ENCODE peak calls at places on chromosomes 6 and 20, in five cellular contexts. G is H1, A is H9, S is IMR-90, Z is mesenchymal stem cell. K is an unnamed sample.

GRCh38 chr6:169763308-169763707 is 11.9 kb downstream of the ERMARD start:
- DNase-seq in G (no peak), A (no peak), S (no peak), Z (no peak), K (no peak)

GRCh38 chr6:134599079-134599478 is 281.2 kb upstream of the SGK1 start:
- DNase-seq in G (no peak), A (no peak), S (no peak), Z (no peak), K (no peak)

GRCh38 chr6:18211338-18211737 is 53.0 kb downstream of the DEK start:
- DNase-seq in G (no peak), A (no peak), S (no peak), Z (no peak), K (no peak)

GRCh38 chr6:131042664-131043063 is 20.4 kb downstream of the EPB41L2 start:
- DNase-seq in G (no peak), A (no peak), S (no peak), Z (no peak), K (no peak)

GRCh38 chr6:100892693-100893092 is 11.6 kb upstream of the ASCC3 start:
- DNase-seq in G (no peak), A (peak), S (no peak), Z (no peak), K (peak)

GRCh38 chr6:28794175-28795002 is 129.4 kb downstream of the TRIM27 start:
- DNase-seq in G (no peak), A (peak), S (peak), Z (peak), K (peak)

GRCh38 chr20:48642105-48642880 is 185.5 kb downstream of the PREX1 start:
- DNase-seq in G (no peak), A (no peak), S (no peak), Z (no peak), K (no peak)

GRCh38 chr20:11917663-11918062 is at the start of gene BTBD3:
- DNase-seq in G (no peak), A (no peak), S (peak), Z (no peak), K (no peak)

GRCh38 chr6:158892266-158892665 is 73.1 kb upstream of the EZR start:
- DNase-seq in G (no peak), A (no peak), S (no peak), Z (no peak), K (no peak)

GRCh38 chr20:46199198-46199597 is 81.1 kb downstream of the CD40 start:
- DNase-seq in G (peak), A (peak), S (no peak), Z (no peak), K (peak)

GRCh38 chr6:70280462-70280861 is 22.4 kb downstream of the COL9A1 start:
- DNase-seq in G (no peak), A (peak), S (no peak), Z (no peak), K (peak)

GRCh38 chr20:10998476-10998875 is 324.7 kb upstream of the JAG1 start:
- DNase-seq in G (no peak), A (no peak), S (no peak), Z (no peak), K (no peak)

GRCh38 chr6:30951907-30952469 is 11.2 kb downstream of the MUCL3 start:
- DNase-seq in G (no peak), A (no peak), S (no peak), Z (no peak), K (no peak)

GRCh38 chr6:144006731-144007454 is 1.2 kb downstream of the PLAGL1 start:
- DNase-seq in G (no peak), A (no peak), S (peak), Z (peak), K (peak)

GRCh38 chr6:144585217-144585814 is 300.2 kb downstream of the UTRN start:
- DNase-seq in G (no peak), A (no peak), S (peak), Z (peak), K (peak)

GRCh38 chr6:110348956-110349565 is 9.1 kb downstream of the METTL24 start:
- DNase-seq in G (no peak), A (no peak), S (no peak), Z (no peak), K (no peak)

GRCh38 chr20:17522528-17522927 is 8.7 kb downstream of the BFSP1 start:
- DNase-seq in G (no peak), A (no peak), S (no peak), Z (no peak), K (no peak)

GRCh38 chr6:133778414-133778813 is 110.5 kb upstream of the TCF21 start:
- DNase-seq in G (no peak), A (no peak), S (peak), Z (peak), K (no peak)

GRCh38 chr20:43786885-43787284 is 60.1 kb upstream of the GTSF1L start:
- DNase-seq in G (no peak), A (no peak), S (no peak), Z (no peak), K (no peak)

GRCh38 chr6:62150048-62150663 is 135.9 kb downstream of the KHDRBS2 start:
- DNase-seq in G (no peak), A (peak), S (peak), Z (peak), K (peak)

GRCh38 chr20:15759546-15760216 is 813.6 kb downstream of the KIF16B start:
- DNase-seq in G (no peak), A (no peak), S (no peak), Z (peak), K (no peak)

GRCh38 chr6:39251406-39251805 is 22.1 kb upstream of the KCNK5 start:
- DNase-seq in G (no peak), A (no peak), S (no peak), Z (no peak), K (no peak)

GRCh38 chr6:107709341-107709740 is 114.8 kb downstream of the SCML4 start:
- DNase-seq in G (no peak), A (no peak), S (no peak), Z (no peak), K (no peak)

DNA sequence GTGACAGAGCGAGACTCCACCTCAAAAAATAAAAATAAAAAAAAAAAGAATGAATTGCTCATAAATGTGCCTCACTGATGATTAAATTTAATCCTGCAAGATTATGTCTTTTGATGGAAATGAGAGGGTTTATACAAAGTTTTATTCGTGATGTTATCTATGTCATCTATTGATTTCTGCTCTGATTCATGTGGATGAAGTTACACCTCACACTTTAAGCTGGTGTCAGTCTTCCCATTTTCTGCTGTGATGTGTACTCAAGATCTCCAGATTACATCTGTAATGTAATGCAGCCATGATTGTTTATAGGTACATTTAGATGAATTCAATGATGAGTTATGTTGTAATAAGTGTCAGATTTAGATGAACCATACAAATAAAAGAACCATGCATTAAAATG is 34.2 kb downstream of the HCRTR2 start:
- DNase-seq in G (no peak), A (no peak), S (no peak), Z (no peak), K (no peak)
- H3K4ac ChIP-seq in G (no peak), A (no peak), S (no peak), Z (no peak), K (no peak)

GRCh38 chr6:150857906-150858365 is 7.6 kb upstream of the MTHFD1L start:
- DNase-seq in G (no peak), A (no peak), S (no peak), Z (no peak), K (no peak)
- H3K4ac ChIP-seq in G (no peak), A (no peak), S (peak), Z (peak), K (peak)

DNA sequence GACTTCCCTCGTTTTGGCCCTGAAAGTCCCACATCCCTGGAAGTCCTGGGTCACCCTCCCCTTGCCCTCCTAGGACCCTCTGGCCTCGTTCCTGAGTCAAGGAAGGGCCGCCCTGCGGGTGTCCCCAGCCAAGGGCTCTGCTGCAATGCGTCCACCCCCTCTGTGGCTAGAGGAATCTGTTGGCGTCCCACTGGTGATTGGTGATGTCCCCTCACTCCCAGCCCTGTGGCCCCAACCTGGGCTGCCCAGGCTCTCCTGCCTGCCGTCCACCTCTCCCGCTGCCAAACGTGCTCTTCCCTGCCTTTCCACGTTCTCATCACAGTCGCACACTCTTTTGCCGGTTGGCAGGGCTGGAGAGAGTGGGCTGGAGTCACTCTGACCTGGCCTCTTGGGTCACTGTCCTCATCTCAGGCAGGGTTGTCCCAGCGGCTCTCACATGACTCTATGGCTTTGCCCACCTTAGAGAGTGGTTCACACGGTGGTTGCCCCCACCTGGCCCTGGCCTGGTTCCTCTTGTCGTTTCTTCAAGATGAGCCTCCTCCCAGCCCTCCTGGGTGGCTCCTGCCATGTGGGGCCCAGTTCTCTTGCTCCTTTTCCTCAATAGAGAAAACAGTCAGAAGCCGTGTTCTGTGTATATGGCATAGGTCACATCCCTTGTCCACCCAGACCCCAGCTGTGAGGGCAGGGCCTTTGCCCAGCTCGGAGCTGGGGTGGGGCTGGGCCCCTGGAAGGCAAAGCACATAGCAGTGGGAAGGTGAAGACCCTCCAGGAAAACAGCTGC is 100.9 kb downstream of the TMEM242 start:
- DNase-seq in G (no peak), A (no peak), S (no peak), Z (no peak), K (no peak)
- H3K4ac ChIP-seq in G (no peak), A (no peak), S (no peak), Z (no peak), K (no peak)

GRCh38 chr6:73523434-73524123 is 2.7 kb upstream of the EEF1A1 start:
- DNase-seq in G (no peak), A (peak), S (peak), Z (no peak), K (peak)
- H3K4ac ChIP-seq in G (peak), A (no peak), S (peak), Z (peak), K (no peak)

GRCh38 chr6:52376763-52377162 is 14.8 kb downstream of the PAQR8 start:
- DNase-seq in G (no peak), A (no peak), S (no peak), Z (no peak), K (no peak)

GRCh38 chr6:52374247-52374646 is 12.3 kb downstream of the PAQR8 start:
- DNase-seq in G (no peak), A (no peak), S (no peak), Z (no peak), K (no peak)

GRCh38 chr6:52371656-52372151 is 9.8 kb downstream of the PAQR8 start:
- DNase-seq in G (no peak), A (no peak), S (no peak), Z (no peak), K (no peak)

GRCh38 chr6:52375780-52376556 is 14.0 kb downstream of the PAQR8 start:
- DNase-seq in G (no peak), A (no peak), S (no peak), Z (no peak), K (no peak)

DNA sequence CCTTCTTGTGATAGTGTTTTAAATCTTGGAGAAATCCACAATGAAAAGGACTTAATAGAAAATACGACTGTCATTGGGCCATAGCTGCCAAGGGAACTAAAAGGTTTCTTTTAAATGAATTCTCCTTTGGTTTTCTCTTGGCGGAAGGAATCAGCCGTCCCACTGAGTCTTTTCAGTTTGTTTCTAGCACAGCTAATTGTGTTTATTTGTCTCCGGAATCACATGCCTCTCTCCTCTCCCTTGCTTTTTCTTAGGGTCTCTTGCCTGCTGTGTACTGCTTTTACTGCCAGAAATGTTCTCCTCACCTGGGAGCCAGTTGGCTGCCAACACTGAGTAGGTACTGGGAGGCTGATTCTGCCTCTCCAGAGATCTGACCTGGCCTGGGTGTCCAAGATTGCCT is 11.3 kb downstream of the PAQR8 start:
- DNase-seq in G (no peak), A (no peak), S (no peak), Z (no peak), K (no peak)
- H3K4ac ChIP-seq in G (no peak), A (no peak), S (no peak), Z (no peak), K (no peak)